ENCODE peak calls at places on chromosome 19, in four cellular contexts. One of them, this sample, is unnamed.

GRCh38 chr19:398719-399118 is 10.2 kb downstream of the C2CD4C start:
- DNase-seq in stimulated activated CD8-positive, alpha-beta memory T cell treated with anti-CD3 and anti-CD28 coated beads, Interleukin-15, amount 100 ng/mL, for 1 hour: no peak
- DNase-seq in DMS53: no peak
- DNase-seq in choroid plexus epithelial cell: no peak
- DNase-seq in this sample: no peak

GRCh38 chr19:1829958-1830357 is 17.9 kb upstream of the ATP8B3 start:
- DNase-seq in stimulated activated CD8-positive, alpha-beta memory T cell treated with anti-CD3 and anti-CD28 coated beads, Interleukin-15, amount 100 ng/mL, for 1 hour: no peak
- DNase-seq in DMS53: no peak
- DNase-seq in choroid plexus epithelial cell: no peak
- DNase-seq in this sample: no peak

GRCh38 chr19:45468159-45468651 is 409 bp downstream of the FOSB start:
- DNase-seq in stimulated activated CD8-positive, alpha-beta memory T cell treated with anti-CD3 and anti-CD28 coated beads, Interleukin-15, amount 100 ng/mL, for 1 hour: no peak
- DNase-seq in DMS53: peak
- DNase-seq in choroid plexus epithelial cell: peak
- DNase-seq in this sample: peak

GRCh38 chr19:1229837-1230584 is 7.8 kb downstream of the CBARP start:
- DNase-seq in stimulated activated CD8-positive, alpha-beta memory T cell treated with anti-CD3 and anti-CD28 coated beads, Interleukin-15, amount 100 ng/mL, for 1 hour: no peak
- DNase-seq in DMS53: no peak
- DNase-seq in choroid plexus epithelial cell: no peak
- DNase-seq in this sample: no peak

GRCh38 chr19:4088975-4089374 is 22.3 kb upstream of the ZBTB7A start:
- DNase-seq in stimulated activated CD8-positive, alpha-beta memory T cell treated with anti-CD3 and anti-CD28 coated beads, Interleukin-15, amount 100 ng/mL, for 1 hour: no peak
- DNase-seq in DMS53: no peak
- DNase-seq in choroid plexus epithelial cell: no peak
- DNase-seq in this sample: no peak

GRCh38 chr19:42229855-42230331 is 9.8 kb downstream of the ZNF526 start:
- DNase-seq in stimulated activated CD8-positive, alpha-beta memory T cell treated with anti-CD3 and anti-CD28 coated beads, Interleukin-15, amount 100 ng/mL, for 1 hour: no peak
- DNase-seq in DMS53: peak
- DNase-seq in choroid plexus epithelial cell: peak
- DNase-seq in this sample: peak

GRCh38 chr19:5534787-5535586 is 32.8 kb downstream of the TINCR start:
- DNase-seq in stimulated activated CD8-positive, alpha-beta memory T cell treated with anti-CD3 and anti-CD28 coated beads, Interleukin-15, amount 100 ng/mL, for 1 hour: no peak
- DNase-seq in DMS53: peak
- DNase-seq in choroid plexus epithelial cell: peak
- DNase-seq in this sample: no peak

GRCh38 chr19:45211751-45212381 is 33.3 kb downstream of the BLOC1S3 start:
- DNase-seq in stimulated activated CD8-positive, alpha-beta memory T cell treated with anti-CD3 and anti-CD28 coated beads, Interleukin-15, amount 100 ng/mL, for 1 hour: no peak
- DNase-seq in DMS53: no peak
- DNase-seq in choroid plexus epithelial cell: peak
- DNase-seq in this sample: no peak

GRCh38 chr19:580274-580835 is 8.0 kb downstream of the BSG start:
- DNase-seq in stimulated activated CD8-positive, alpha-beta memory T cell treated with anti-CD3 and anti-CD28 coated beads, Interleukin-15, amount 100 ng/mL, for 1 hour: no peak
- DNase-seq in DMS53: no peak
- DNase-seq in choroid plexus epithelial cell: no peak
- DNase-seq in this sample: no peak

GRCh38 chr19:30473334-30473867 is 101.2 kb downstream of the ZNF536 start:
- DNase-seq in stimulated activated CD8-positive, alpha-beta memory T cell treated with anti-CD3 and anti-CD28 coated beads, Interleukin-15, amount 100 ng/mL, for 1 hour: no peak
- DNase-seq in DMS53: no peak
- DNase-seq in choroid plexus epithelial cell: no peak
- DNase-seq in this sample: no peak

GRCh38 chr19:46022431-46023310 is at the start of gene PGLYRP1:
- DNase-seq in stimulated activated CD8-positive, alpha-beta memory T cell treated with anti-CD3 and anti-CD28 coated beads, Interleukin-15, amount 100 ng/mL, for 1 hour: no peak
- DNase-seq in DMS53: no peak
- DNase-seq in choroid plexus epithelial cell: no peak
- DNase-seq in this sample: no peak

GRCh38 chr19:14375055-14375581 is 6.1 kb upstream of the ADGRE5 start:
- DNase-seq in stimulated activated CD8-positive, alpha-beta memory T cell treated with anti-CD3 and anti-CD28 coated beads, Interleukin-15, amount 100 ng/mL, for 1 hour: peak
- DNase-seq in DMS53: no peak
- DNase-seq in choroid plexus epithelial cell: no peak
- DNase-seq in this sample: no peak

GRCh38 chr19:34236035-34236793 is 18.1 kb upstream of the GARRE1 start:
- DNase-seq in stimulated activated CD8-positive, alpha-beta memory T cell treated with anti-CD3 and anti-CD28 coated beads, Interleukin-15, amount 100 ng/mL, for 1 hour: no peak
- DNase-seq in DMS53: no peak
- DNase-seq in choroid plexus epithelial cell: peak
- DNase-seq in this sample: no peak

GRCh38 chr19:49557641-49558325 is 22.6 kb downstream of the NOSIP start:
- DNase-seq in stimulated activated CD8-positive, alpha-beta memory T cell treated with anti-CD3 and anti-CD28 coated beads, Interleukin-15, amount 100 ng/mL, for 1 hour: no peak
- DNase-seq in DMS53: no peak
- DNase-seq in choroid plexus epithelial cell: no peak
- DNase-seq in this sample: no peak

This sample was measured in iris pigment epithelial cell.